ENCODE peak calls at places on chromosomes 1 and 21, in four cellular contexts. One of them, this sample, is unnamed.

GRCh38 chr1:170910273-170910672 is 25.1 kb upstream of the MROH9 start:
- DNase-seq in HepG2: no peak
- DNase-seq in K562: no peak
- DNase-seq in A549: no peak
- DNase-seq in this sample: no peak

GRCh38 chr21:36511484-36512227 is 31.7 kb upstream of the CLDN14 start:
- DNase-seq in HepG2: no peak
- DNase-seq in A549: no peak
- DNase-seq in K562: no peak
- DNase-seq in this sample: no peak

GRCh38 chr1:39238476-39238875 is 34.0 kb downstream of the MACF1 start:
- DNase-seq in A549: no peak
- DNase-seq in K562: no peak
- DNase-seq in HepG2: no peak
- DNase-seq in this sample: no peak

GRCh38 chr1:116002781-116003455 is 26.6 kb downstream of the SLC22A15 start:
- DNase-seq in HepG2: no peak
- DNase-seq in A549: no peak
- DNase-seq in K562: no peak
- DNase-seq in this sample: no peak

GRCh38 chr1:117615474-117615873 is 9.6 kb downstream of the TENT5C start:
- DNase-seq in A549: no peak
- DNase-seq in HepG2: no peak
- DNase-seq in K562: no peak
- DNase-seq in this sample: no peak

GRCh38 chr1:214004014-214004413 is 16.2 kb downstream of the PROX1 start:
- DNase-seq in K562: no peak
- DNase-seq in A549: no peak
- DNase-seq in HepG2: no peak
- DNase-seq in this sample: no peak

GRCh38 chr1:24329797-24330543 is 10.8 kb downstream of the GRHL3 start:
- DNase-seq in K562: no peak
- DNase-seq in HepG2: no peak
- DNase-seq in A549: no peak
- DNase-seq in this sample: no peak

GRCh38 chr1:243253211-243253926 is 1.7 kb downstream of the CEP170 start:
- DNase-seq in K562: no peak
- DNase-seq in HepG2: peak
- DNase-seq in A549: no peak
- DNase-seq in this sample: no peak

GRCh38 chr1:37633950-37634553 is 640 bp downstream of the RSPO1 start:
- DNase-seq in A549: no peak
- DNase-seq in K562: no peak
- DNase-seq in HepG2: no peak
- DNase-seq in this sample: peak

GRCh38 chr1:220726634-220727033 is 21.5 kb upstream of the MTARC2 start:
- DNase-seq in K562: peak
- DNase-seq in HepG2: no peak
- DNase-seq in A549: no peak
- DNase-seq in this sample: peak

GRCh38 chr1:160428655-160429054 is 28.3 kb downstream of the VANGL2 start:
- DNase-seq in A549: peak
- DNase-seq in HepG2: no peak
- DNase-seq in K562: peak
- DNase-seq in this sample: peak

GRCh38 chr1:160910351-160910750 is 25.4 kb upstream of the ITLN1 start:
- DNase-seq in K562: no peak
- DNase-seq in A549: no peak
- DNase-seq in HepG2: no peak
- DNase-seq in this sample: no peak

GRCh38 chr1:5509664-5510452 is 482.4 kb downstream of the NPHP4 start:
- DNase-seq in HepG2: peak
- DNase-seq in A549: peak
- DNase-seq in K562: peak
- DNase-seq in this sample: peak

GRCh38 chr1:212415107-212415841 is 588 bp upstream of the PACC1 start:
- DNase-seq in HepG2: no peak
- DNase-seq in K562: peak
- DNase-seq in A549: no peak
- DNase-seq in this sample: no peak

GRCh38 chr1:108121361-108122143 is 78.6 kb downstream of the SLC25A24 start:
- DNase-seq in A549: peak
- DNase-seq in K562: peak
- DNase-seq in HepG2: peak
- DNase-seq in this sample: peak

GRCh38 chr1:19034721-19035120 is 78.2 kb upstream of the IFFO2 start:
- DNase-seq in A549: no peak
- DNase-seq in HepG2: no peak
- DNase-seq in K562: no peak
- DNase-seq in this sample: peak

GRCh38 chr1:240508950-240509349 is 103.0 kb downstream of the GREM2 start:
- DNase-seq in K562: no peak
- DNase-seq in HepG2: no peak
- DNase-seq in A549: no peak
- DNase-seq in this sample: no peak

GRCh38 chr1:212607206-212607923 is 1.2 kb upstream of the ATF3 start:
- DNase-seq in HepG2: no peak
- DNase-seq in A549: no peak
- DNase-seq in K562: no peak
- DNase-seq in this sample: no peak

GRCh38 chr1:109133815-109134214 is 19.9 kb downstream of the ELAPOR1 start:
- DNase-seq in HepG2: no peak
- DNase-seq in K562: no peak
- DNase-seq in A549: no peak
- DNase-seq in this sample: no peak

GRCh38 chr21:26982767-26983166 is 15.9 kb upstream of the ADAMTS5 start:
- DNase-seq in HepG2: no peak
- DNase-seq in A549: no peak
- DNase-seq in K562: no peak
- DNase-seq in this sample: no peak

GRCh38 chr1:173122958-173123852 is 72.5 kb upstream of the TNFSF18 start:
- DNase-seq in HepG2: peak
- DNase-seq in A549: peak
- DNase-seq in K562: no peak
- DNase-seq in this sample: peak

GRCh38 chr1:217977943-217978342 is 307.1 kb upstream of the RRP15 start:
- DNase-seq in A549: no peak
- DNase-seq in HepG2: no peak
- DNase-seq in K562: no peak
- DNase-seq in this sample: no peak

GRCh38 chr1:25700124-25700523 is 83.5 kb downstream of the MAN1C1 start:
- DNase-seq in K562: no peak
- DNase-seq in HepG2: no peak
- DNase-seq in A549: no peak
- DNase-seq in this sample: no peak

GRCh38 chr21:32597205-32597604 is 11.9 kb upstream of the TCP10L start:
- DNase-seq in A549: peak
- DNase-seq in K562: no peak
- DNase-seq in HepG2: peak
- DNase-seq in this sample: no peak
- TF ChIP-seq JUN in A549: no peak
- TF ChIP-seq JUN in K562: peak
- TF ChIP-seq JUN in HepG2: peak
- TF ChIP-seq JUN in this sample: no peak

DNA sequence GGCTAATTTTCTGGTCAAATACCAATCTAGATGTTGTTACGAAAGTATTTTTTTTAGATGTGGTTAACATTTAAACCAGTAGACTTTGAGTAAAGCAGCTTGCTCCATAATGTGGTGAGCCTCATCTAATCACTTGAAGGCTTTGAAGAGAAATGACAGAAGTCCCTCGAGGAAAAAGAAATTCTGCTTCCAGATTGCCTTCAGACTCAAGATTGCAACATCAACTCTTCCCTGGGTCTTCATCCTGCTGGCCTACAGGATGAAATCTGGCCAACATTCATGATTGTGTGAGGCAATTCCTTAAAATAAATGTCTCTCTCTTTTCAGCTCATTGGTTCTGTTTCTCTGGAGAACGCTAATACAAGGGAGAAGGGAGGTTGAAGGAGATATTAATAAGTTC is 32.5 kb upstream of the SSX2IP start:
- DNase-seq in A549: no peak
- DNase-seq in K562: no peak
- DNase-seq in HepG2: no peak
- DNase-seq in this sample: no peak
- TF ChIP-seq ESRRA in A549: no peak
- TF ChIP-seq ESRRA in K562: no peak
- TF ChIP-seq ESRRA in HepG2: no peak
- TF ChIP-seq ESRRA in this sample: no peak

GRCh38 chr1:151854658-151855057 is 1.1 kb upstream of the THEM5 start:
- DNase-seq in HepG2: no peak
- DNase-seq in K562: no peak
- DNase-seq in A549: no peak
- DNase-seq in this sample: no peak

GRCh38 chr1:151851886-151852285 is 1.6 kb downstream of the THEM5 start:
- DNase-seq in HepG2: no peak
- DNase-seq in K562: no peak
- DNase-seq in A549: no peak
- DNase-seq in this sample: no peak

GRCh38 chr1:151855997-151856396 is 2.5 kb upstream of the THEM5 start:
- DNase-seq in HepG2: no peak
- DNase-seq in A549: no peak
- DNase-seq in K562: no peak
- DNase-seq in this sample: no peak

GRCh38 chr1:151852733-151853132 is 779 bp downstream of the THEM5 start:
- DNase-seq in K562: no peak
- DNase-seq in HepG2: no peak
- DNase-seq in A549: no peak
- DNase-seq in this sample: no peak

DNA sequence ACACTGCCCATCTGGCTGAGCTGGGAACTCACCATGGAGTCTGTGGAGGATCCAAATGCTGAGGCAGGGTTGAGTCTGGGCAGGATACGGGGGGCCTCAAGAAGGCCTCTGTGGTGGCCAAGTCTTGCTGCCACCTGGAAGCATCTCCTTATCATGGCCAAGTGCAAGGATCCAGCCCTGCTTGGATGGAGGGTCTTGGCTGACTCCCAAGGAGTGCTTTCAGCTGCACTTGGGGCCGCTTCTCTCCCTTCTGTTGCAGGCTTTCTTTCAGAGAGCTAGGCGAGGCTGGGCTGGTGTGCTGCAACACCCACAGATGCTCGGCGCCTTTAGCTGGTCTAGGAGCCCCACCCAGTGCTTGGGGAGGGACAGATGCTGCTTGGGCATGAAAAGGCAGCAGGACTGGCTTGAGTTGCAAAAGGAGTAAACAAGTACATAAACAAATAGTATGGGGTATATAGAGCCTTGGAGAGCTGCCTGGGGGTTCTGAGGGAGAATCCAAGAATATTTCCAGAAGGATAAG is at the start of gene THEM5:
- DNase-seq in HepG2: no peak
- DNase-seq in K562: no peak
- DNase-seq in A549: no peak
- DNase-seq in this sample: no peak
- TF ChIP-seq JUN in HepG2: no peak
- TF ChIP-seq JUN in K562: no peak
- TF ChIP-seq JUN in A549: no peak
- TF ChIP-seq JUN in this sample: no peak

GRCh38 chr1:208324005-208324404 is 79.8 kb upstream of the PLXNA2 start:
- DNase-seq in A549: no peak
- DNase-seq in K562: no peak
- DNase-seq in HepG2: no peak
- DNase-seq in this sample: no peak

GRCh38 chr1:208329291-208329690 is 85.1 kb upstream of the PLXNA2 start:
- DNase-seq in K562: no peak
- DNase-seq in HepG2: no peak
- DNase-seq in A549: no peak
- DNase-seq in this sample: no peak

GRCh38 chr1:208326033-208326432 is 81.8 kb upstream of the PLXNA2 start:
- DNase-seq in HepG2: no peak
- DNase-seq in K562: no peak
- DNase-seq in A549: no peak
- DNase-seq in this sample: no peak
- TF ChIP-seq ESRRA in HepG2: no peak
- TF ChIP-seq ESRRA in K562: no peak
- TF ChIP-seq ESRRA in A549: no peak
- TF ChIP-seq ESRRA in this sample: no peak

GRCh38 chr1:175599212-175599681 is 144.1 kb downstream of the TNR start:
- DNase-seq in A549: no peak
- DNase-seq in HepG2: no peak
- DNase-seq in K562: no peak
- DNase-seq in this sample: peak
- TF ChIP-seq JUN in A549: no peak
- TF ChIP-seq JUN in HepG2: no peak
- TF ChIP-seq JUN in K562: no peak
- TF ChIP-seq JUN in this sample: no peak

This sample was measured in WTC11.